ENCODE peak calls at places on chromosome 20, in five cellular contexts. F, W, T, L and K are unnamed samples.

GRCh38 chr20:31849306-31849930 is 4.0 kb upstream of the FOXS1 start:
- DNase-seq in F (no peak), W (peak), T (no peak), L (no peak), K (peak)

GRCh38 chr20:36097331-36097730 is 57.2 kb upstream of the EPB41L1 start:
- DNase-seq in F (no peak), W (no peak), T (no peak), L (no peak), K (no peak)

GRCh38 chr20:20371133-20371532 is 3.2 kb downstream of the INSM1 start:
- DNase-seq in F (no peak), W (no peak), T (no peak), L (no peak), K (no peak)

GRCh38 chr20:35359335-35359997 is 52.3 kb downstream of the UQCC1 start:
- DNase-seq in F (no peak), W (no peak), T (no peak), L (no peak), K (no peak)

GRCh38 chr20:60053125-60053812 is 95.0 kb downstream of the CDH26 start:
- DNase-seq in F (no peak), W (peak), T (no peak), L (no peak), K (no peak)

GRCh38 chr20:51313275-51313898 is 229.1 kb downstream of the NFATC2 start:
- DNase-seq in F (no peak), W (no peak), T (no peak), L (no peak), K (peak)

GRCh38 chr20:58128635-58129625 is 99.5 kb downstream of the ANKRD60 start:
- DNase-seq in F (no peak), W (no peak), T (no peak), L (no peak), K (no peak)

GRCh38 chr20:18971574-18971973 is 158.0 kb downstream of the SCP2D1 start:
- DNase-seq in F (no peak), W (peak), T (no peak), L (no peak), K (peak)

GRCh38 chr20:53767206-53767924 is 173.7 kb upstream of the ZNF217 start:
- DNase-seq in F (no peak), W (peak), T (no peak), L (no peak), K (no peak)

GRCh38 chr20:41171736-41172295 is 34.5 kb downstream of the PLCG1 start:
- DNase-seq in F (no peak), W (peak), T (no peak), L (peak), K (no peak)

GRCh38 chr20:45463113-45463512 is 6.4 kb upstream of the WFDC2 start:
- DNase-seq in F (no peak), W (no peak), T (no peak), L (no peak), K (no peak)

GRCh38 chr20:56003966-56004365 is 1.4 kb downstream of the CBLN4 start:
- DNase-seq in F (no peak), W (peak), T (no peak), L (no peak), K (no peak)

GRCh38 chr20:63740070-63740500 is 509 bp downstream of the SLC2A4RG start:
- DNase-seq in F (no peak), W (peak), T (peak), L (no peak), K (no peak)

GRCh38 chr20:25487975-25488374 is 80.5 kb downstream of the GINS1 start:
- DNase-seq in F (no peak), W (peak), T (no peak), L (no peak), K (no peak)

GRCh38 chr20:38842558-38842981 is 37.1 kb downstream of the PPP1R16B start:
- DNase-seq in F (peak), W (no peak), T (peak), L (no peak), K (no peak)

GRCh38 chr20:30811896-30812671 is 445.4 kb upstream of the DEFB115 start:
- DNase-seq in F (no peak), W (peak), T (no peak), L (peak), K (peak)

GRCh38 chr20:54123587-54124180 is 50.1 kb downstream of the CYP24A1 start:
- DNase-seq in F (no peak), W (peak), T (no peak), L (peak), K (peak)

GRCh38 chr20:54113553-54113952 is 43.2 kb upstream of the BCAS1 start:
- DNase-seq in F (no peak), W (no peak), T (no peak), L (no peak), K (no peak)

GRCh38 chr20:45406260-45407066 is 1.6 kb upstream of the DBNDD2 start:
- DNase-seq in F (peak), W (peak), T (peak), L (peak), K (peak)

GRCh38 chr20:23773127-23773526 is 22.4 kb upstream of the CST1 start:
- DNase-seq in F (no peak), W (no peak), T (no peak), L (no peak), K (no peak)

GRCh38 chr20:62382306-62383198 is 4.4 kb upstream of the RPS21 start:
- DNase-seq in F (peak), W (peak), T (peak), L (no peak), K (peak)

GRCh38 chr20:17808357-17808756 is 108.6 kb downstream of the BANF2 start:
- DNase-seq in F (no peak), W (no peak), T (no peak), L (peak), K (no peak)

GRCh38 chr20:4812641-4813075 is 90.9 kb downstream of the PRND start:
- DNase-seq in F (no peak), W (no peak), T (no peak), L (no peak), K (no peak)

GRCh38 chr20:22506827-22507226 is 77.5 kb downstream of the FOXA2 start:
- DNase-seq in F (no peak), W (no peak), T (no peak), L (no peak), K (no peak)

GRCh38 chr20:19104186-19104585 is 108.3 kb upstream of the SLC24A3 start:
- DNase-seq in F (no peak), W (no peak), T (no peak), L (no peak), K (no peak)

GRCh38 chr20:18712877-18713276 is 100.7 kb upstream of the SCP2D1 start:
- DNase-seq in F (no peak), W (no peak), T (no peak), L (no peak), K (no peak)

GRCh38 chr20:25173886-25174308 is 21.6 kb upstream of the ENTPD6 start:
- DNase-seq in F (no peak), W (no peak), T (no peak), L (no peak), K (no peak)

GRCh38 chr20:47566269-47566668 is 64.6 kb downstream of the NCOA3 start:
- DNase-seq in F (no peak), W (no peak), T (no peak), L (no peak), K (no peak)

GRCh38 chr20:16299892-16300291 is 273.4 kb downstream of the KIF16B start:
- DNase-seq in F (no peak), W (no peak), T (no peak), L (no peak), K (no peak)

GRCh38 chr20:1005452-1006027 is 3.4 kb upstream of the RSPO4 start:
- DNase-seq in F (no peak), W (no peak), T (peak), L (no peak), K (peak)

GRCh38 chr20:56691325-56691990 is 62.4 kb downstream of the TFAP2C start:
- DNase-seq in F (no peak), W (no peak), T (no peak), L (no peak), K (no peak)

GRCh38 chr20:50995506-50995905 is 27.4 kb downstream of the KCNG1 start:
- DNase-seq in F (no peak), W (no peak), T (no peak), L (no peak), K (no peak)

GRCh38 chr20:21607971-21608735 is 94.3 kb upstream of the NKX2-2 start:
- DNase-seq in F (no peak), W (no peak), T (no peak), L (peak), K (no peak)

GRCh38 chr20:44954198-44954597 is 6.0 kb downstream of the TOMM34 start:
- DNase-seq in F (no peak), W (no peak), T (no peak), L (no peak), K (no peak)

GRCh38 chr20:62918137-62918536 is 8.2 kb downstream of the DIDO1 start:
- DNase-seq in F (no peak), W (no peak), T (no peak), L (no peak), K (no peak)

GRCh38 chr20:48750941-48751620 is 76.7 kb downstream of the PREX1 start:
- DNase-seq in F (no peak), W (no peak), T (no peak), L (peak), K (no peak)

GRCh38 chr20:4951299-4951698 is 50.0 kb downstream of the SLC23A2 start:
- DNase-seq in F (no peak), W (no peak), T (no peak), L (no peak), K (peak)

GRCh38 chr20:35828434-35828833 is 56.6 kb downstream of the PHF20 start:
- DNase-seq in F (no peak), W (no peak), T (no peak), L (no peak), K (no peak)